ENCODE peak calls at places on chromosomes 5 and 9, in six cellular contexts. T is hepatocyte, J is esophagus squamous epithelium, A is tibial nerve, R is small intestine, H is pancreas. V is an unnamed sample.
A peak's percentile ranks its signal among the peaks of the same experiment; 100 is the strongest.

GRCh38 chr5:10528056-10528816 is 35.6 kb upstream of the ANKRD33B start:
- DNase-seq in R (no peak), A (no peak), T (no peak), J (no peak), H (no peak), V (no peak)

GRCh38 chr5:119330367-119331183 is 25.2 kb upstream of the TNFAIP8 start:
- DNase-seq in H (no peak), J (no peak), A (no peak), R (no peak), T (no peak), V (no peak)

GRCh38 chr5:79225026-79225425 is 10.9 kb upstream of the JMY start:
- DNase-seq in A (no peak), J (no peak), R (no peak), H (no peak), T (no peak), V (no peak)

GRCh38 chr5:106415541-106415940 is 1255.2 kb downstream of the EFNA5 start:
- DNase-seq in H (no peak), A (no peak), T (peak; percentile 18), J (no peak), R (no peak), V (no peak)

GRCh38 chr5:103499236-103499635 is 63.4 kb downstream of the NUDT12 start:
- DNase-seq in A (no peak), J (no peak), H (no peak), T (no peak), R (no peak), V (no peak)

GRCh38 chr5:66958126-66958983 is 238.2 kb downstream of the CD180 start:
- DNase-seq in J (no peak), R (no peak), A (peak; percentile 13), H (no peak), T (no peak), V (no peak)

GRCh38 chr9:108837530-108837929 is 18.3 kb downstream of the ACTL7B start:
- DNase-seq in R (no peak), H (no peak), J (no peak), T (no peak), A (no peak), V (no peak)

GRCh38 chr9:31304576-31304975 is 1079.9 kb upstream of the ACO1 start:
- DNase-seq in R (no peak), H (no peak), A (no peak), T (peak; percentile 23), J (no peak), V (no peak)

GRCh38 chr5:149749481-149750365 is 19.6 kb downstream of the PPARGC1B start:
- DNase-seq in A (no peak), J (no peak), H (no peak), T (peak; percentile 53), R (peak; percentile 58), V (peak; percentile 7)

GRCh38 chr9:38388283-38389223 is 3.9 kb upstream of the ALDH1B1 start:
- DNase-seq in A (peak; percentile 38), T (no peak), R (no peak), H (no peak), J (no peak), V (no peak)

GRCh38 chr9:113863345-113863744 is 12.8 kb upstream of the ZNF618 start:
- DNase-seq in J (no peak), H (no peak), T (no peak), A (no peak), R (no peak), V (no peak)

GRCh38 chr5:42745856-42746255 is 10.8 kb upstream of the CCDC152 start:
- DNase-seq in J (no peak), R (no peak), H (no peak), T (no peak), A (no peak), V (no peak)

GRCh38 chr5:52787600-52788504 is at the start of the genes ITGA1 and PELO:
- DNase-seq in T (peak; percentile 81), R (peak; percentile 83), A (peak; percentile 76), J (no peak), H (peak; percentile 78), V (no peak)

GRCh38 chr9:120043448-120043847 is 536.5 kb downstream of the CDK5RAP2 start:
- DNase-seq in R (no peak), J (no peak), A (no peak), T (no peak), H (no peak), V (no peak)

GRCh38 chr5:127170918-127171600 is 97.8 kb upstream of the C5orf63 start:
- DNase-seq in H (no peak), R (no peak), T (no peak), J (no peak), A (no peak), V (no peak)
- H3K27ac ChIP-seq in H (no peak overlapping the region), R (no peak overlapping the region), T (no peak overlapping the region), J (no peak overlapping the region), A (no peak overlapping the region), V (no peak overlapping the region)

GRCh38 chr9:93022721-93023520 is 35.6 kb upstream of the SUSD3 start:
- DNase-seq in A (no peak), H (peak; percentile 42), T (no peak), R (no peak), J (no peak), V (no peak)

GRCh38 chr9:93022066-93022465 is 36.4 kb upstream of the SUSD3 start:
- DNase-seq in A (no peak), T (no peak), R (no peak), H (peak; percentile 44), J (no peak), V (no peak)

GRCh38 chr9:93020151-93020550 is 38.4 kb upstream of the SUSD3 start:
- DNase-seq in J (no peak), R (no peak), H (peak; percentile 22), T (no peak), A (no peak), V (no peak)

GRCh38 chr9:93023521-93023815 is 35.0 kb upstream of the SUSD3 start:
- DNase-seq in A (no peak), H (peak; percentile 36), T (no peak), J (no peak), R (no peak), V (no peak)

GRCh38 chr9:93020785-93021670 is 37.5 kb upstream of the SUSD3 start:
- DNase-seq in T (no peak), H (peak; percentile 48), J (no peak), R (no peak), A (no peak), V (no peak)
- H3K27ac ChIP-seq in T (no peak overlapping the region), H (no peak overlapping the region), J (no peak overlapping the region), R (no peak overlapping the region), A (no peak overlapping the region), V (no peak overlapping the region)

GRCh38 chr9:27118916-27119315 is 9.9 kb downstream of the TEK start:
- DNase-seq in A (no peak), H (no peak), T (no peak), J (no peak), R (no peak), V (no peak)

GRCh38 chr9:27112235-27112634 is 3.2 kb downstream of the TEK start:
- DNase-seq in H (no peak), T (no peak), A (no peak), J (no peak), R (no peak), V (no peak)

GRCh38 chr9:27117489-27118135 is 8.6 kb downstream of the TEK start:
- DNase-seq in R (peak; percentile 32), T (peak; percentile 18), A (no peak), J (no peak), H (no peak), V (no peak)
- H3K27ac ChIP-seq in R (no peak overlapping the region), T (no peak overlapping the region), A (no peak overlapping the region), J (peak overlapping the region; percentile 33), H (no peak overlapping the region), V (no peak overlapping the region)

DNA sequence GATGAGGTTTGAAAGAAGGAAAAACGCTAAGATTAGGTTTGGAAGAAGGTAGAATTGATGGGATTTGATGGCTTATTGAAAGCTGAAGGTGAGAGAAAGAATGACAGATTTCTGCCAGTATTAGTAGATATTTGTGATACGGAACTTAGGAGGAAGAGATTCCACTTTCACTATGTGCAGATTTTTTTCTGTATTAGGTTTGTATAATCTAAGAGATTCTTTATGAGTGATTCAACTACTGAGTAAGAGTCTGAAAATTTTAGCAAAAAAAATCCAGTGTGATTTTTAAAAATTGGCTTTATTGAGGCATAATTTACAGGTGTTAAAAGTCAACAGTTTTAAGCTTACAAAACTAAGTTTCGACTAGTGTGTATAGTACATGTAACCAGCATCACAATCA is 54.1 kb downstream of the AP3S1 start:
- DNase-seq in H (no peak), R (no peak), J (no peak), A (no peak), T (no peak), V (no peak)
- H3K27ac ChIP-seq in H (no peak overlapping the region), R (no peak overlapping the region), J (no peak overlapping the region), A (no peak overlapping the region), T (no peak overlapping the region), V (no peak overlapping the region)

DNA sequence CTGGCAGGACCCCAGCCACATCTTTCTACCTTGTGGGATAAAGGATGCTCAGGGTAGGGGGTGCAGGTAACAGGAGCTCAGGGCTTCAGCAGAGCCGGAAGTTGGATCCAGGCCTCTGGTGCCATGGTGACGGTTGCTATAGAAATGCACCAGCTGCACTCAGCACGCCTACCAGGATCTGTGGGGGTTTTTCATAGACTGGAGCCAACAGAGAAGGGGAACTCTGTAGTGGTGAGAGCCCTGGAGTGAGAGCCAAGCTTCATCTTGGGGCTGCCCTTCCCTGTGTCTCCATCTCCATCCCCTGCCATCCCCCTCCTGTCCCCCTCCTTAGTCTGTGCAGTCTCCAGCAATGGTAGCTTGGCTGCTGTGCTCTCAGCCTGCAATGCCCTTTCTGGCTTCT is 27.5 kb upstream of the BOD1 start:
- DNase-seq in J (no peak), A (no peak), H (no peak), R (no peak), T (no peak), V (peak; percentile 71)
- H3K27ac ChIP-seq in J (no peak overlapping the region), A (no peak overlapping the region), H (no peak overlapping the region), R (no peak overlapping the region), T (no peak overlapping the region), V (peak overlapping the region; percentile 79)

GRCh38 chr9:96644137-96644536 is 11.0 kb downstream of the PRXL2C start:
- DNase-seq in J (no peak), A (no peak), H (no peak), R (no peak), T (no peak), V (no peak)
- H3K27ac ChIP-seq in J (no peak overlapping the region), A (no peak overlapping the region), H (no peak overlapping the region), R (no peak overlapping the region), T (no peak overlapping the region), V (no peak overlapping the region)

GRCh38 chr5:142597546-142598337 is 88.1 kb downstream of the FGF1 start:
- DNase-seq in H (no peak), J (no peak), T (no peak), R (no peak), A (no peak), V (peak; percentile 37)
- H3K27ac ChIP-seq in H (no peak overlapping the region), J (no peak overlapping the region), T (no peak overlapping the region), R (no peak overlapping the region), A (peak overlapping the region; percentile 15), V (no peak overlapping the region)

GRCh38 chr5:146337928-146338327 is 711 bp upstream of the POU4F3 start:
- DNase-seq in J (no peak), R (no peak), T (no peak), H (no peak), A (no peak), V (no peak)
- H3K27ac ChIP-seq in J (no peak overlapping the region), R (no peak overlapping the region), T (no peak overlapping the region), H (no peak overlapping the region), A (no peak overlapping the region), V (no peak overlapping the region)

V was measured in caudate nucleus.